ENCODE peak calls at places on chromosome 22, in five cellular contexts. B is fibroblast of pulmonary artery, C is GM13976, Y is progenitor cell of endocrine pancreas, X is neural crest cell. K is an unnamed sample.

GRCh38 chr22:37425800-37426531 is 1.3 kb downstream of the ELFN2 start:
- DNase-seq in X (no peak), C (no peak), Y (no peak), B (no peak), K (no peak)

GRCh38 chr22:35634981-35635540 is 13.2 kb upstream of the APOL6 start:
- DNase-seq in Y (no peak), X (no peak), C (no peak), B (no peak), K (no peak)

GRCh38 chr22:46229701-46230100 is 20.4 kb downstream of the CDPF1 start:
- DNase-seq in Y (no peak), X (no peak), C (no peak), B (peak; percentile 45), K (no peak)

GRCh38 chr22:45692549-45692948 is 20.9 kb downstream of the ATXN10 start:
- DNase-seq in B (peak; percentile 61), X (no peak), C (no peak), Y (no peak), K (no peak)

GRCh38 chr22:25656724-25657123 is 85.3 kb upstream of the MYO18B start:
- DNase-seq in C (peak; percentile 46), Y (no peak), X (no peak), B (no peak), K (no peak)

GRCh38 chr22:25113316-25113721 is 86.3 kb upstream of the CRYBB3 start:
- DNase-seq in C (no peak), X (no peak), Y (no peak), B (no peak), K (no peak)

GRCh38 chr22:35775339-35775738 is 57.7 kb downstream of the APOL5 start:
- DNase-seq in Y (no peak), X (no peak), B (no peak), C (no peak), K (no peak)

GRCh38 chr22:37218771-37219411 is 6.6 kb upstream of the SSTR3 start:
- DNase-seq in X (no peak), Y (no peak), B (no peak), C (peak; percentile 77), K (no peak)

GRCh38 chr22:39152511-39153219 is at the start of gene CBX7:
- DNase-seq in X (peak; percentile 77), Y (peak; percentile 86), B (peak; percentile 84), C (peak; percentile 99), K (peak; percentile 87)

GRCh38 chr22:49788492-49788891 is 39.2 kb downstream of the BRD1 start:
- DNase-seq in Y (no peak), C (no peak), B (peak; percentile 37), X (no peak), K (no peak)

GRCh38 chr22:49657275-49657973 is 170.2 kb downstream of the BRD1 start:
- DNase-seq in B (no peak), C (peak; percentile 83), Y (no peak), X (no peak), K (no peak)

GRCh38 chr22:28997342-28997741 is 64.3 kb downstream of the C22orf31 start:
- DNase-seq in X (no peak), Y (no peak), B (no peak), C (no peak), K (no peak)

GRCh38 chr22:35177811-35178210 is 79.5 kb upstream of the HMGXB4 start:
- DNase-seq in X (no peak), B (no peak), C (no peak), Y (no peak), K (no peak)

GRCh38 chr22:22030493-22031182 is 48.1 kb upstream of the TOP3B start:
- DNase-seq in C (peak; percentile 79), B (peak; percentile 8), Y (no peak), X (no peak), K (no peak)
- TF ChIP-seq CTCF in C (peak; percentile 93), B (peak; percentile 30), Y (peak; percentile 46), X (peak; percentile 41), K (no peak)

GRCh38 chr22:48561676-48562075 is 1266.0 kb downstream of the BRD1 start:
- DNase-seq in Y (no peak), B (no peak), X (no peak), C (no peak), K (no peak)

GRCh38 chr22:48564995-48565394 is 1262.7 kb downstream of the BRD1 start:
- DNase-seq in X (no peak), Y (no peak), B (no peak), C (no peak), K (no peak)

GRCh38 chr22:48565901-48566501 is 1261.7 kb downstream of the BRD1 start:
- DNase-seq in Y (no peak), B (no peak), X (no peak), C (no peak), K (no peak)

GRCh38 chr22:48563118-48563965 is 1264.3 kb downstream of the BRD1 start:
- DNase-seq in X (no peak), Y (no peak), C (no peak), B (no peak), K (no peak)

DNA sequence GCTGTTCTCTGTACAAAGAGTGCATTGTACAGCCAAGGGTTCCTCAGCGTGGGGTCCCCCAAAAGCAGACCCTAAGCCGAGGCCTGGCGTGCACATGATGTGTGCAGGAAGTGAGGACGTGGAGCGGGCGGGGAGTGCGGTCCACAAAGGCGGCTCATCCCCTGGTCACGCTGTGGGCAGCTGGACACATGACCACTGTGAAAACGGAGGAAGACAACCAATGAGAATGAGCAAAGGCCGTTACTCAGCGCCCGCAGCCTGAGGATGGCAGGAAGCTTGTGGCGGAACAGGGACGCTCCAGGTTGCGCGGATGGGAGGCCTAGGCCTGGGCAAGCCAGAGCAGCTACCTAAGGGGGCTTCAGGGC is 1263.7 kb downstream of the BRD1 start:
- DNase-seq in B (no peak), Y (no peak), C (no peak), X (no peak), K (no peak)
- TF ChIP-seq CTCF in B (no peak), Y (no peak), C (no peak), X (no peak), K (no peak)

GRCh38 chr22:40553014-40553579 is 83.4 kb downstream of the MRTFA start:
- DNase-seq in C (no peak), X (no peak), Y (no peak), B (no peak), K (no peak)

GRCh38 chr22:40556641-40557040 is 79.9 kb downstream of the MRTFA start:
- DNase-seq in Y (no peak), X (no peak), C (no peak), B (no peak), K (no peak)

GRCh38 chr22:40547729-40548143 is 88.8 kb downstream of the MRTFA start:
- DNase-seq in X (no peak), C (no peak), B (no peak), Y (no peak), K (no peak)

GRCh38 chr22:40557972-40558371 is 78.5 kb downstream of the MRTFA start:
- DNase-seq in Y (no peak), X (no peak), B (no peak), C (no peak), K (no peak)

DNA sequence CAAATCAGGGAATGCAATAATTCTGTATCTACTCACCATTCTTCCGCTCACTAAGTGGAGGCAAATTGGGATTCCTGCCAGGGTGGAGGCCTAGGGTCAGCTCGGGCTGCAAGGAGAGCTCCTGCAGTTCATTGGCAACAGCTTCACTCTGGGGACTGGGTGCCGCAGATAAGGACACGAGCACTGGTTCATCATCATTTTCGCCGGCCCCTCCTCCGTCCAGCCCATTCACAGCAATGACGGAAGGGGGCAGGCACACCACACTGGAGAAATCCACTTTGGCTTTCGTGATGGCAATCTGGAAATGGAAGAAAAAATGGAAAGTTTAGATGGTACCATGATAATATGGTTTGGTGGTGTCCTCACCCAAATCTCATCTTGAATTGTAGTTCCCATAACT is 84.4 kb downstream of the MRTFA start:
- DNase-seq in Y (no peak), X (no peak), C (no peak), B (no peak), K (no peak)
- TF ChIP-seq CTCF in Y (no peak), X (no peak), C (no peak), B (no peak), K (no peak)

DNA sequence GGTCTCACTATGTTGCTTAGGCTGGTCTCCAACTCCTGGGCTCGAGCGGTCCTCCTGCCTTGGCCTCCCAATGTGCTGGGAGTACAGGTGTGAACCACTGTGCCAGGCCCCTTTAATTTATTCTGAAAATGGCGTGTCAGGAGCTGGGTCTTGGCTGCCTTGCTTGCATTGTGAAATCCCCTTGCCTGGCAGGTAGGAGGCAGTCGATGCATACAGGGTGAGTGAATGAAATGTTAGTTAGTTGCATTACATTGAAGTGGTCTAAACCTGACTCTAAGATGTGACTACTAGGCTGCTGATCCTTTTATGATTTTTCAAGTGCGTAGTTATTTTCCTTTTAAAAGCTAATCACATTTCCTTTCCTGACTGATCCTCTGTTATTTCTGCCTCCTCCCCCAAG is 42.9 kb downstream of the PARVB start:
- DNase-seq in B (no peak), C (no peak), X (no peak), Y (no peak), K (no peak)
- TF ChIP-seq CTCF in B (no peak), C (no peak), X (no peak), Y (no peak), K (no peak)

GRCh38 chr22:43226368-43226979 is 39.5 kb upstream of the TTLL12 start:
- DNase-seq in X (peak; percentile 67), Y (no peak), C (no peak), B (peak; percentile 11), K (no peak)
- TF ChIP-seq CTCF in X (peak; percentile 32), Y (no peak), C (no peak), B (no peak), K (no peak)

DNA sequence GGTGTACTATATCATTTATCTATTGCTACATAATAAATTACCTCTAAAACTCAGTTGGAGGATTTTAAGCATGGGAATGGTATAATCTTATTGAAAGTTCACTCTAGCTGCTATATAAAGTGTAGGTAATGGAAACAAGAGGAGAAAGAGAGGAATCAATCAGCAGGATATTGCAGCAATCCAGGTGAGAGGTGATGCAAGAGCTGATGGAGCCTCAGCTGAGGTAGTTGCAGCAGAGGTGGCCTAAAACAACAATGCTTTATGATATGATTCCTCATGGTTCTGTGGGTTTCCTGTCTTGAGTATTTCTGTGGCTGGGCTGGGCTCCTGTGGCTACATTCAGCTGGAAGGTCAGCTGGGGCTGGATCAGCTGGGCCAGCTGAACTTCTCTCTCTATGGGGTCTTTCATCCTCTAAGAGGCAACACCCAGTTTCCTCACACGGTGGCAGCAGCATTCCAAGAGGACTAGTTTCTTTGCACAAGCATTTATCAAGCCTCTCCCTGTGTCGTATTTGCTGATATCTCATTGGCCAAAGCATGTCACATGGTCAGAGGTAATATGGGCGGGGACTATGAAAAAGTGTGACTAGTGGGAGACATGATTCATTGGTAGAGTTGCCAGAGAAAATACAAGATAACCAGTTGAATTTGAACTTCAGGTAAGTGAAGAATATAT is 135.4 kb upstream of the LARGE1 start:
- DNase-seq in B (no peak), Y (peak; percentile 12), X (peak; percentile 25), C (no peak), K (no peak)
- TF ChIP-seq CTCF in B (no peak), Y (peak; percentile 46), X (peak; percentile 53), C (no peak), K (no peak)